ENCODE peak calls at places on chromosome 6, in seven cellular contexts. S is H9, K is mesendoderm, L is IMR-90, F is mesenchymal stem cell, C is H1, I is trophoblast cell. W is an unnamed sample.

GRCh38 chr6:121216928-121217327 is 117.4 kb downstream of the TBC1D32 start:
- DNase-seq in F (peak), C (no peak), I (no peak), K (no peak), L (peak), S (no peak), W (no peak)

GRCh38 chr6:37785002-37785687 is 34.4 kb upstream of the ZFAND3 start:
- DNase-seq in F (no peak), K (peak), L (no peak), C (no peak), S (peak), I (no peak), W (no peak)

GRCh38 chr6:40735126-40735920 is 148.2 kb upstream of the LRFN2 start:
- DNase-seq in F (no peak), I (no peak), C (no peak), K (peak), L (no peak), S (no peak), W (no peak)

GRCh38 chr6:79498842-79499241 is 38.4 kb downstream of the LCA5 start:
- DNase-seq in S (no peak), L (no peak), F (no peak), K (no peak), C (no peak), I (no peak), W (no peak)

GRCh38 chr6:11315743-11316437 is 83.4 kb upstream of the NEDD9 start:
- DNase-seq in I (no peak), L (peak), C (no peak), K (no peak), S (no peak), F (peak), W (no peak)

GRCh38 chr6:13012977-13013680 is 296.6 kb downstream of the PHACTR1 start:
- DNase-seq in L (no peak), C (peak), S (peak), K (peak), I (no peak), F (peak), W (peak)

GRCh38 chr6:16338577-16339262 is 100.3 kb downstream of the GMPR start:
- DNase-seq in L (peak), K (peak), I (peak), F (peak), C (no peak), S (no peak), W (no peak)

GRCh38 chr6:33622456-33623431 is 1.6 kb downstream of the ITPR3 start:
- DNase-seq in K (peak), S (no peak), I (peak), L (no peak), C (no peak), F (peak), W (no peak)

GRCh38 chr6:23176883-23177282 is 607.5 kb downstream of the HDGFL1 start:
- DNase-seq in K (no peak), L (no peak), C (no peak), F (no peak), I (no peak), S (no peak), W (no peak)

GRCh38 chr6:42774201-42774600 is 7.7 kb upstream of the BICRAL start:
- DNase-seq in I (no peak), C (no peak), L (no peak), K (no peak), S (no peak), F (no peak), W (no peak)
- H2BK120ac ChIP-seq in I (no peak), C (no peak), L (no peak), K (no peak), S (no peak), F (no peak), W (no peak)

GRCh38 chr6:108419934-108420609 is 125.2 kb downstream of the AFG1L start:
- DNase-seq in I (no peak), K (peak), F (no peak), L (no peak), S (no peak), C (no peak), W (no peak)

GRCh38 chr6:108425428-108425827 is 130.6 kb downstream of the AFG1L start:
- DNase-seq in C (no peak), F (no peak), S (no peak), K (no peak), L (no peak), I (no peak), W (no peak)

GRCh38 chr6:108423982-108424695 is 129.3 kb downstream of the AFG1L start:
- DNase-seq in F (no peak), I (no peak), C (no peak), L (no peak), S (no peak), K (no peak), W (no peak)

GRCh38 chr6:108417027-108417426 is 122.2 kb downstream of the AFG1L start:
- DNase-seq in C (no peak), F (peak), L (peak), K (no peak), S (no peak), I (no peak), W (no peak)

GRCh38 chr6:108419474-108419873 is 124.6 kb downstream of the AFG1L start:
- DNase-seq in F (no peak), I (no peak), S (no peak), L (no peak), K (no peak), C (no peak), W (no peak)
- H4K8ac ChIP-seq in F (no peak), I (no peak), S (no peak), L (no peak), K (no peak), C (no peak), W (no peak)

DNA sequence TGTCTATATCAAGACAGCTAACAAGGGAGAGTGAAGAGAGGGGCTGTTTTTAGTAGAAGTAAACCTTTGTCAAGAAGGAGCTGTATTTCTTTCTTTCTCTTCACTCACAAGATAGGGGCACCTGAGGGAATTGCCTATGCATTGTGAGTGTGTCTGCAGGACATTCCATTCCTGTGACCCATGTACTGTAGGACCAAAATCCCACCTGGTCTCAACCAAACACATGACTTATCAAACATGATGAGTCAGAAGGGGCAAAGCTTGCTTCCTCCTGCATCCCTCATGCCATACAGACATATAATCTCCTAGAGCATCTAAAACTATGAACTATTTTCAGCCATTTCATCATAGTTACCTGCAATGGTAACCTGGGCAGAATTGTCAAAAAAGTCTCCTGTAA is 21.8 kb downstream of the PKHD1 start:
- DNase-seq in I (peak), L (no peak), S (no peak), F (no peak), K (peak), C (no peak), W (no peak)
- H2BK120ac ChIP-seq in I (no peak), L (no peak), S (no peak), F (no peak), K (no peak), C (no peak), W (no peak)

GRCh38 chr6:90095788-90096187 is 200.9 kb downstream of the BACH2 start:
- DNase-seq in K (no peak), C (no peak), I (no peak), F (no peak), S (no peak), L (no peak), W (no peak)

GRCh38 chr6:90096818-90097217 is 199.8 kb downstream of the BACH2 start:
- DNase-seq in C (no peak), L (no peak), K (no peak), S (no peak), I (no peak), F (no peak), W (no peak)

GRCh38 chr6:90093558-90094073 is 199.3 kb downstream of the GJA10 start:
- DNase-seq in I (no peak), K (no peak), S (no peak), L (no peak), F (no peak), C (no peak), W (no peak)

GRCh38 chr6:90097357-90097756 is 199.3 kb downstream of the BACH2 start:
- DNase-seq in L (no peak), C (no peak), K (no peak), I (no peak), F (no peak), S (no peak), W (no peak)

GRCh38 chr6:90095145-90095544 is 200.9 kb downstream of the GJA10 start:
- DNase-seq in I (no peak), L (no peak), C (no peak), F (no peak), S (no peak), K (no peak), W (no peak)
- H4K8ac ChIP-seq in I (no peak), L (no peak), C (no peak), F (no peak), S (no peak), K (no peak), W (no peak)

GRCh38 chr6:45491874-45492273 is 114.1 kb upstream of the SUPT3H start:
- DNase-seq in F (no peak), L (no peak), S (no peak), C (no peak), K (no peak), I (no peak), W (no peak)
- H2BK120ac ChIP-seq in F (no peak), L (peak), S (no peak), C (no peak), K (no peak), I (no peak), W (no peak)

DNA sequence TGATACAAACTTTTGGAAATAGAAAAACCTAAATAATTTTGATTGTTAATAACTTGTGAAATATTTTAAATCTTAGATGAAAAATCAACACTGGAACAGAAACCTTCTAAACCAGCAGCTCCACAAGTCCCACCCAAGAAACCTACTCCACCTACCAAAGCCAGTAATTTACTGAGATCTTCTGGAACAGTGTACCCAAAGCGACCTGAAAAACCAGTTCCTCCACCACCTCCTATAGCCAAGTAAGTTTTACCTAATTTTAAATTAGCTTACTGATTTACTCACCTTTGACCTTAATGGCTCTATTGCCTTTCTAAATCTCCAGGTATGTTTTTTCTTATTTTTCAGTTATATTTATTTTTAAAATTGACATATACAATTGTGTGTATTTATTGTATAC is 102.6 kb upstream of the ADGRF4 start:
- DNase-seq in S (no peak), L (no peak), C (no peak), F (no peak), I (peak), K (no peak), W (no peak)
- H4K8ac ChIP-seq in S (no peak), L (no peak), C (no peak), F (no peak), I (no peak), K (no peak), W (no peak)

GRCh38 chr6:125986956-125987617 is 747 bp downstream of the TRMT11 start:
- DNase-seq in F (peak), S (no peak), L (peak), I (no peak), C (no peak), K (peak), W (no peak)
- H2BK120ac ChIP-seq in F (no peak), S (no peak), L (peak), I (no peak), C (no peak), K (no peak), W (no peak)

GRCh38 chr6:116779569-116780164 is 14.1 kb upstream of the FAM162B start:
- DNase-seq in C (peak), L (peak), K (peak), I (no peak), S (no peak), F (peak), W (peak)

GRCh38 chr6:116783852-116784251 is 18.3 kb upstream of the FAM162B start:
- DNase-seq in L (peak), F (peak), C (no peak), S (no peak), I (no peak), K (no peak), W (no peak)
- H4K8ac ChIP-seq in L (no peak), F (no peak), C (no peak), S (no peak), I (no peak), K (no peak), W (no peak)